ENCODE peak calls at places on chromosomes 3 and 15, in five cellular contexts. One of them, this sample, is unnamed.

GRCh38 chr3:73556520-73557371 is 68.0 kb downstream of the PDZRN3 start:
- DNase-seq in epithelial cell of proximal tubule: no peak
- DNase-seq in iPS DF 6.9: no peak
- DNase-seq in PC-9: no peak
- DNase-seq in HCT116: no peak
- DNase-seq in this sample: no peak

GRCh38 chr3:72488736-72489030 is 359.6 kb downstream of the SHQ1 start:
- DNase-seq in epithelial cell of proximal tubule: peak
- DNase-seq in iPS DF 6.9: no peak
- DNase-seq in PC-9: no peak
- DNase-seq in HCT116: no peak
- DNase-seq in this sample: no peak

GRCh38 chr3:13301295-13301987 is 118.7 kb downstream of the NUP210 start:
- DNase-seq in epithelial cell of proximal tubule: no peak
- DNase-seq in iPS DF 6.9: peak
- DNase-seq in PC-9: peak
- DNase-seq in HCT116: peak
- DNase-seq in this sample: peak

GRCh38 chr3:194070634-194071409 is 65.1 kb upstream of the HES1 start:
- DNase-seq in epithelial cell of proximal tubule: no peak
- DNase-seq in iPS DF 6.9: no peak
- DNase-seq in PC-9: peak
- DNase-seq in HCT116: peak
- DNase-seq in this sample: peak

GRCh38 chr3:29331830-29332637 is 51.2 kb downstream of the RBMS3 start:
- DNase-seq in epithelial cell of proximal tubule: no peak
- DNase-seq in iPS DF 6.9: no peak
- DNase-seq in PC-9: no peak
- DNase-seq in HCT116: no peak
- DNase-seq in this sample: no peak

GRCh38 chr15:60419752-60420151 is 22.0 kb upstream of the ANXA2 start:
- DNase-seq in epithelial cell of proximal tubule: no peak
- DNase-seq in iPS DF 6.9: no peak
- DNase-seq in PC-9: no peak
- DNase-seq in HCT116: no peak
- DNase-seq in this sample: no peak

GRCh38 chr15:78133801-78134200 is 2.6 kb upstream of the CIB2 start:
- DNase-seq in epithelial cell of proximal tubule: no peak
- DNase-seq in iPS DF 6.9: no peak
- DNase-seq in PC-9: peak
- DNase-seq in HCT116: no peak
- DNase-seq in this sample: no peak

GRCh38 chr3:39972508-39972907 is 163.1 kb downstream of the MYRIP start:
- DNase-seq in epithelial cell of proximal tubule: no peak
- DNase-seq in iPS DF 6.9: no peak
- DNase-seq in PC-9: no peak
- DNase-seq in HCT116: no peak
- DNase-seq in this sample: no peak

GRCh38 chr3:133292251-133292650 is 107.6 kb upstream of the BFSP2 start:
- DNase-seq in epithelial cell of proximal tubule: no peak
- DNase-seq in iPS DF 6.9: no peak
- DNase-seq in PC-9: no peak
- DNase-seq in HCT116: no peak
- DNase-seq in this sample: no peak

GRCh38 chr15:60758961-60759729 is 280.2 kb upstream of the ICE2 start:
- DNase-seq in epithelial cell of proximal tubule: peak
- DNase-seq in iPS DF 6.9: no peak
- DNase-seq in PC-9: no peak
- DNase-seq in HCT116: no peak
- DNase-seq in this sample: no peak

GRCh38 chr15:77493324-77493907 is 72.7 kb downstream of the HMG20A start:
- DNase-seq in epithelial cell of proximal tubule: no peak
- DNase-seq in iPS DF 6.9: no peak
- DNase-seq in PC-9: no peak
- DNase-seq in HCT116: no peak
- DNase-seq in this sample: no peak

GRCh38 chr3:125151916-125152315 is 60.6 kb downstream of the SLC12A8 start:
- DNase-seq in epithelial cell of proximal tubule: no peak
- DNase-seq in iPS DF 6.9: no peak
- DNase-seq in PC-9: no peak
- DNase-seq in HCT116: no peak
- DNase-seq in this sample: no peak

GRCh38 chr15:80141916-80142598 is 10.7 kb upstream of the FAH start:
- DNase-seq in epithelial cell of proximal tubule: no peak
- DNase-seq in iPS DF 6.9: no peak
- DNase-seq in PC-9: no peak
- DNase-seq in HCT116: no peak
- DNase-seq in this sample: no peak

GRCh38 chr15:68335251-68335650 is 57.7 kb downstream of the FEM1B start:
- DNase-seq in epithelial cell of proximal tubule: peak
- DNase-seq in iPS DF 6.9: no peak
- DNase-seq in PC-9: peak
- DNase-seq in HCT116: no peak
- DNase-seq in this sample: no peak

GRCh38 chr3:107772016-107772415 is 249.3 kb downstream of the BBX start:
- DNase-seq in epithelial cell of proximal tubule: peak
- DNase-seq in iPS DF 6.9: no peak
- DNase-seq in PC-9: no peak
- DNase-seq in HCT116: no peak
- DNase-seq in this sample: no peak

GRCh38 chr15:52567886-52568568 is 803 bp downstream of the ARPP19 start:
- DNase-seq in epithelial cell of proximal tubule: no peak
- DNase-seq in iPS DF 6.9: no peak
- DNase-seq in PC-9: peak
- DNase-seq in HCT116: peak
- DNase-seq in this sample: peak

GRCh38 chr3:4571690-4572334 is 78.7 kb downstream of the ITPR1 start:
- DNase-seq in epithelial cell of proximal tubule: no peak
- DNase-seq in iPS DF 6.9: no peak
- DNase-seq in PC-9: no peak
- DNase-seq in HCT116: no peak
- DNase-seq in this sample: no peak

GRCh38 chr15:64730151-64730550 is 45.2 kb downstream of the RBPMS2 start:
- DNase-seq in epithelial cell of proximal tubule: no peak
- DNase-seq in iPS DF 6.9: no peak
- DNase-seq in PC-9: no peak
- DNase-seq in HCT116: no peak
- DNase-seq in this sample: no peak

GRCh38 chr15:40931300-40932142 is 2.4 kb downstream of the DLL4 start:
- DNase-seq in epithelial cell of proximal tubule: no peak
- DNase-seq in iPS DF 6.9: no peak
- DNase-seq in PC-9: no peak
- DNase-seq in HCT116: no peak
- DNase-seq in this sample: no peak

GRCh38 chr15:38297623-38298388 is 45.2 kb downstream of the SPRED1 start:
- DNase-seq in epithelial cell of proximal tubule: no peak
- DNase-seq in iPS DF 6.9: no peak
- DNase-seq in PC-9: no peak
- DNase-seq in HCT116: no peak
- DNase-seq in this sample: no peak

GRCh38 chr3:193314161-193314560 is 64.4 kb downstream of the ATP13A5 start:
- DNase-seq in epithelial cell of proximal tubule: no peak
- DNase-seq in iPS DF 6.9: no peak
- DNase-seq in PC-9: no peak
- DNase-seq in HCT116: no peak
- DNase-seq in this sample: no peak

GRCh38 chr3:8301977-8302589 is 199.5 kb upstream of the LMCD1 start:
- DNase-seq in epithelial cell of proximal tubule: peak
- DNase-seq in iPS DF 6.9: no peak
- DNase-seq in PC-9: peak
- DNase-seq in HCT116: peak
- DNase-seq in this sample: peak

GRCh38 chr3:152623286-152623685 is 211.6 kb upstream of the P2RY1 start:
- DNase-seq in epithelial cell of proximal tubule: no peak
- DNase-seq in iPS DF 6.9: no peak
- DNase-seq in PC-9: no peak
- DNase-seq in HCT116: no peak
- DNase-seq in this sample: no peak

GRCh38 chr15:72445426-72445825 is 28.7 kb upstream of the ARIH1 start:
- DNase-seq in epithelial cell of proximal tubule: no peak
- DNase-seq in iPS DF 6.9: no peak
- DNase-seq in PC-9: no peak
- DNase-seq in HCT116: no peak
- DNase-seq in this sample: peak

GRCh38 chr3:76024640-76025039 is 239.3 kb upstream of the ZNF717 start:
- DNase-seq in epithelial cell of proximal tubule: no peak
- DNase-seq in iPS DF 6.9: no peak
- DNase-seq in PC-9: no peak
- DNase-seq in HCT116: no peak
- DNase-seq in this sample: peak

GRCh38 chr3:13479332-13479581 is 849 bp upstream of the HDAC11 start:
- DNase-seq in epithelial cell of proximal tubule: no peak
- DNase-seq in iPS DF 6.9: no peak
- DNase-seq in PC-9: peak
- DNase-seq in HCT116: no peak
- DNase-seq in this sample: no peak

GRCh38 chr3:54931182-54931581 is 3.3 kb upstream of the LRTM1 start:
- DNase-seq in epithelial cell of proximal tubule: no peak
- DNase-seq in iPS DF 6.9: no peak
- DNase-seq in PC-9: no peak
- DNase-seq in HCT116: no peak
- DNase-seq in this sample: no peak

GRCh38 chr3:23840521-23840920 is 34.8 kb downstream of the UBE2E1 start:
- DNase-seq in epithelial cell of proximal tubule: no peak
- DNase-seq in iPS DF 6.9: no peak
- DNase-seq in PC-9: no peak
- DNase-seq in HCT116: no peak
- DNase-seq in this sample: no peak

GRCh38 chr3:33339758-33340157 is 62.5 kb downstream of the FBXL2 start:
- DNase-seq in epithelial cell of proximal tubule: no peak
- DNase-seq in iPS DF 6.9: no peak
- DNase-seq in PC-9: no peak
- DNase-seq in HCT116: no peak
- DNase-seq in this sample: no peak

GRCh38 chr15:99105516-99106341 is 849 bp downstream of the SYNM start:
- DNase-seq in epithelial cell of proximal tubule: no peak
- DNase-seq in iPS DF 6.9: no peak
- DNase-seq in PC-9: peak
- DNase-seq in HCT116: no peak
- DNase-seq in this sample: peak

GRCh38 chr3:104291437-104291851 is 1075.3 kb upstream of the ALCAM start:
- DNase-seq in epithelial cell of proximal tubule: no peak
- DNase-seq in iPS DF 6.9: no peak
- DNase-seq in PC-9: no peak
- DNase-seq in HCT116: no peak
- DNase-seq in this sample: no peak
- H3K4me3 ChIP-seq in epithelial cell of proximal tubule: peak
- H3K4me3 ChIP-seq in iPS DF 6.9: no peak
- H3K4me3 ChIP-seq in PC-9: no peak
- H3K4me3 ChIP-seq in HCT116: no peak
- H3K4me3 ChIP-seq in this sample: no peak

DNA sequence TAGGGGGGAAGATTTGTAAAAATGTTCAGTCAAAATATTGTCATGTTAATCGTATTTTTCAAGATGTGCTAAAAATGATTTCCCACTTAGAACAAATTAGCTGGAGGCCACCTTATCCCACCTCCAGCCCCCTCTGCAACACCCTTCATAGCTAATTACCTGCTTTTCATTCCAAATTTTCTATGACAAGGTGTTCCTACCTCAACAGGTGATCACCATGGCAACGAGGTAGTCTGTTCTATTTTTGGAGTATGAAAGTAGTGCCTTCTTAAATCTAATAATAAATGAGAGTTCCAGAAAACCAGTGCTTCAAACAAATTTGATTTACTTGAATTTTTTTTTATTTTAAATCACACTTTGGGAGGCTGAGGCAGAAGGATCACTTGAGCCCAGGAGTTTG is 149.8 kb downstream of the FNDC3B start:
- DNase-seq in epithelial cell of proximal tubule: no peak
- DNase-seq in iPS DF 6.9: no peak
- DNase-seq in PC-9: no peak
- DNase-seq in HCT116: no peak
- DNase-seq in this sample: no peak
- H3K4me3 ChIP-seq in epithelial cell of proximal tubule: no peak
- H3K4me3 ChIP-seq in iPS DF 6.9: no peak
- H3K4me3 ChIP-seq in PC-9: no peak
- H3K4me3 ChIP-seq in HCT116: no peak
- H3K4me3 ChIP-seq in this sample: no peak

GRCh38 chr3:116392291-116392690 is 53.0 kb downstream of the LSAMP start:
- DNase-seq in epithelial cell of proximal tubule: no peak
- DNase-seq in iPS DF 6.9: no peak
- DNase-seq in PC-9: no peak
- DNase-seq in HCT116: no peak
- DNase-seq in this sample: no peak

GRCh38 chr3:116390318-116390717 is 55.0 kb downstream of the LSAMP start:
- DNase-seq in epithelial cell of proximal tubule: no peak
- DNase-seq in iPS DF 6.9: no peak
- DNase-seq in PC-9: no peak
- DNase-seq in HCT116: no peak
- DNase-seq in this sample: no peak

GRCh38 chr3:116388867-116389385 is 56.4 kb downstream of the LSAMP start:
- DNase-seq in epithelial cell of proximal tubule: no peak
- DNase-seq in iPS DF 6.9: no peak
- DNase-seq in PC-9: no peak
- DNase-seq in HCT116: no peak
- DNase-seq in this sample: no peak

GRCh38 chr3:116393199-116393598 is 52.1 kb downstream of the LSAMP start:
- DNase-seq in epithelial cell of proximal tubule: no peak
- DNase-seq in iPS DF 6.9: no peak
- DNase-seq in PC-9: no peak
- DNase-seq in HCT116: no peak
- DNase-seq in this sample: no peak

GRCh38 chr3:116391296-116392201 is 53.7 kb downstream of the LSAMP start:
- DNase-seq in epithelial cell of proximal tubule: no peak
- DNase-seq in iPS DF 6.9: no peak
- DNase-seq in PC-9: no peak
- DNase-seq in HCT116: no peak
- DNase-seq in this sample: no peak
- H3K4me3 ChIP-seq in epithelial cell of proximal tubule: no peak
- H3K4me3 ChIP-seq in iPS DF 6.9: no peak
- H3K4me3 ChIP-seq in PC-9: no peak
- H3K4me3 ChIP-seq in HCT116: no peak
- H3K4me3 ChIP-seq in this sample: no peak

DNA sequence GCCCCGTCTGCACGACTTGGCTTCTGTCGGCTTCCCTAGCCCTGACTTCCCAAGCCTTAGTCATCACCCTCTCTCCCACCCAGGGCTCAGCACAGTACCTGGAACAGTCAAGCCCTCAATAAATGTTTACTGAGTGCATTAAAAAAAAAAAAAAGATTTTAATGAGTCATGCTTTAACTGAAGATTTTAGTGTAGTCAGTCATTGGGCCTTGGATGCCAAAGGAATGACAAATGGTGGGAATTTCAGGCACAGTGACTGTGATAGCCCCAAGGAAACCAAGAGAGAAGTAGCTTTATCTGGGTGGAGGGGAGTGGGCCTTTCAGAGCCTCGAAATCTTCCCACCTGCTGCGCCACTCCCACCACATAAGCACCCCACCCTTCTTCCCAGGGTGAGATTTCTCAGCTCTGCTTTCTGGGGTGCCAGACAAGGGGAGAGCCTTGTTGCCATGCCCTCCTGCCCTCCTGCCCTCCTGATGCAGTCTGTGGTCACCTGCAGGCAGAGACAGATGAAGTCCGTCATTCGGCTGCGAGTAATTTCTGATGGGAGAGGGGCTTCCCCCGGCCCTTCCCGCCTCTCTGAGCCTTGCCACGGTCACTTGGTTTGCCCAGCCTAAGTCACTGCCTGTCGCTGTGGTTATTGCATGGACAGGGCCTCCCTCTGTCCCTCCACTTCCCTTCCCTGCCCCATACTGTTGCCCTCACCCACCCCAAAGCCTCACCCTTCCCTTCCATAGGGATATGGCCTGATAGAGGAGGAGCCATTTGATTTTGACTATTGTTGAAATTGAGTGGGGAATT is 41.8 kb downstream of the SMAD3 start:
- DNase-seq in epithelial cell of proximal tubule: peak
- DNase-seq in iPS DF 6.9: no peak
- DNase-seq in PC-9: peak
- DNase-seq in HCT116: peak
- DNase-seq in this sample: no peak
- H3K4me3 ChIP-seq in epithelial cell of proximal tubule: no peak
- H3K4me3 ChIP-seq in iPS DF 6.9: no peak
- H3K4me3 ChIP-seq in PC-9: peak
- H3K4me3 ChIP-seq in HCT116: peak
- H3K4me3 ChIP-seq in this sample: no peak